ENCODE peak calls at places on chromosomes 12 and 14, in four cellular contexts. L, W, U and Y are unnamed samples.

GRCh38 chr14:61388976-61389576 is 67.7 kb downstream of the PRKCH start:
- DNase-seq in U (peak; percentile 12), W (no peak), L (no peak), Y (no peak)

GRCh38 chr12:2111816-2112215 is 59.0 kb downstream of the CACNA1C start:
- DNase-seq in W (no peak), L (no peak), U (no peak), Y (no peak)

GRCh38 chr12:54139030-54139429 is 49.8 kb downstream of the SMUG1 start:
- DNase-seq in U (no peak), L (no peak), W (no peak), Y (no peak)

GRCh38 chr14:59252772-59253500 is 64.5 kb downstream of the DAAM1 start:
- DNase-seq in W (no peak), U (peak; percentile 82), L (no peak), Y (peak; percentile 68)

GRCh38 chr14:77148510-77149231 is 7.1 kb upstream of the ZDHHC22 start:
- DNase-seq in W (no peak), U (no peak), L (no peak), Y (no peak)

GRCh38 chr14:36619131-36619530 is 36.7 kb upstream of the NKX2-8 start:
- DNase-seq in W (no peak), U (no peak), L (no peak), Y (no peak)

GRCh38 chr14:19947413-19948090 is 16.8 kb downstream of the OR4K1 start:
- DNase-seq in W (no peak), U (no peak), L (no peak), Y (no peak)

GRCh38 chr12:118346895-118347294 is 25.8 kb downstream of the TAOK3 start:
- DNase-seq in L (no peak), U (no peak), W (no peak), Y (no peak)

GRCh38 chr14:51219473-51220448 is 20.3 kb upstream of the TMX1 start:
- DNase-seq in W (no peak), U (peak; percentile 75), L (peak; percentile 16), Y (peak; percentile 76)

GRCh38 chr14:61925043-61925442 is 162.8 kb downstream of the SNAPC1 start:
- DNase-seq in U (no peak), L (peak; percentile 15), W (no peak), Y (peak; percentile 46)

GRCh38 chr14:63287661-63288483 is 30.9 kb downstream of the GPHB5 start:
- DNase-seq in U (peak; percentile 47), L (no peak), W (no peak), Y (peak; percentile 13)

GRCh38 chr14:100287202-100287997 is 18.8 kb downstream of the SLC25A29 start:
- DNase-seq in L (no peak), W (peak; percentile 28), U (no peak), Y (no peak)

GRCh38 chr12:130161261-130162231 is 718 bp upstream of the FZD10 start:
- DNase-seq in L (peak; percentile 0), W (no peak), U (no peak), Y (peak; percentile 27)

GRCh38 chr14:53767566-53767965 is 189.1 kb downstream of the BMP4 start:
- DNase-seq in U (no peak), W (no peak), L (peak; percentile 33), Y (no peak)

GRCh38 chr12:52600071-52600470 is 1.2 kb downstream of the KRT72 start:
- DNase-seq in W (no peak), L (no peak), U (no peak), Y (no peak)

GRCh38 chr12:124620606-124621295 is 53.3 kb upstream of the NCOR2 start:
- DNase-seq in L (peak; percentile 92), U (no peak), W (no peak), Y (no peak)

GRCh38 chr12:68270358-68270757 is 17.0 kb upstream of the IL22 start:
- DNase-seq in W (no peak), U (no peak), L (no peak), Y (no peak)

GRCh38 chr12:68268971-68269370 is 15.6 kb upstream of the IL22 start:
- DNase-seq in L (no peak), U (peak; percentile 51), W (no peak), Y (no peak)

GRCh38 chr12:68272732-68273131 is 19.3 kb upstream of the IL22 start:
- DNase-seq in U (no peak), W (no peak), L (no peak), Y (no peak)

GRCh38 chr12:68269727-68270126 is 16.3 kb upstream of the IL22 start:
- DNase-seq in L (no peak), W (no peak), U (no peak), Y (no peak)

DNA sequence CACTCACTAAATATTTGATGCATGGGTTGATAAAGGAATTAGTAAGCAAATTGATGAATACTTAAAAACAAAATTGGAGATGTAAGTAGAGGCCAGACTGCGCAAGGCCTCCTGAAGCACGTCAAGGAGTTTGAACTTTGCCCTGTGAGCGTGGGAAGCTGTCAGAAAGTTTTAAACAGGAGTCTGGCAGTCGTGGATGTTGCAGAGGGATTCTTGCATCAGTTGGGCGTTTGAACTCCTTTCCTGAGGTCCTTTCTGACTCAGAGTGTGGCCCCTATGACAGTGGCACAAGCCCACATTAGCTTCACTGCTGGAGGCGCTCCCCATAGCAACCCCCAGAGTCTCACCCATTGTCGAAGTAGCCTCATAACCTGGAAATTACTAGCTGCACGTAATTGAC is 17.9 kb upstream of the IL22 start:
- DNase-seq in W (no peak), U (no peak), L (peak; percentile 70), Y (peak; percentile 99)
- H3K4me3 ChIP-seq in W (no peak overlapping the region), U (no peak overlapping the region), L (no peak overlapping the region), Y (no peak overlapping the region)

DNA sequence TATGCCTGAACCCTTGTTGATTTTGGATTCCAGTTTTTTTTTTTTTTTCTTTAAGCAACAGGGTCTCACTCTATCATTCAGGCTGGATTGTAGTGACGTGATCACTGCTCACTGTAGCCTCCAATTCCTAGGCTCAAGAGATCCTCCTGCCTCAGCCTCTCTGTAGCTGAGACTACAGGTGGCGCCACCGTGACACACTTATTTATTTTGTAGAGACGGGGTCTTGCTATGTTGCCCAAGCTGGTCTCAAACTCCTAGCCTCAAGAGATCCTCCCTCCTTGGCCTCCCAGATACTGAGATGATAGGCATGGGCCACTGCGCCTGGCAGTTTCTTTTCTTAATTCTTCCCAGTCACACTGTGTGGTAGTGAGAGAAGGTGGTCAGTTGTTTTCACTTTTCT is 25.2 kb downstream of the ACADS start:
- DNase-seq in L (no peak), W (no peak), U (no peak), Y (no peak)
- TF ChIP-seq CTCF in L (no peak), W (no peak), U (no peak), Y (no peak)

DNA sequence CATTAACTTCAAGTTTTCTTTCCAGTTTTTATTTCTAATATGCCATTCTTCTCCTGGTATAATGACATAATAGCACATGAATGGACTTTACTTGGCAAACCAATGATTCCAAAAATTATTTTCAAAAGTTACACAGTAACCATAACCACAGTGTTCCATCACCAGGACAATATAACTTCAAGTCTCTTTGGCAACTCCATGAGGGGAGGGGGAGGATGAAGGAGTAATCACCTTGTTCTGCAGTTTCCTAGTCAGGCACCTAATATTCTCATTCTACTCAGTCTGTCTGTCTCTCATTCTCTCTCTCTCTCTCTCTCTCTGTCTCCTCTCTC is 66.6 kb downstream of the BTG1 start:
- DNase-seq in W (no peak), U (peak; percentile 50), L (peak; percentile 32), Y (no peak)
- H3K4me3 ChIP-seq in W (no peak overlapping the region), U (no peak overlapping the region), L (no peak overlapping the region), Y (no peak overlapping the region)

GRCh38 chr14:75881986-75882385 is 99.8 kb downstream of the TGFB3 start:
- DNase-seq in W (no peak), L (no peak), U (no peak), Y (peak; percentile 45)

GRCh38 chr14:75877292-75877691 is 104.5 kb downstream of the TGFB3 start:
- DNase-seq in L (peak; percentile 99), W (no peak), U (peak; percentile 99), Y (peak; percentile 96)

GRCh38 chr14:75879031-75879430 is 102.8 kb downstream of the TGFB3 start:
- DNase-seq in U (peak; percentile 91), L (peak; percentile 81), W (no peak), Y (peak; percentile 97)

GRCh38 chr14:75877884-75878283 is 103.9 kb downstream of the TGFB3 start:
- DNase-seq in U (no peak), W (no peak), L (peak; percentile 63), Y (peak; percentile 47)

DNA sequence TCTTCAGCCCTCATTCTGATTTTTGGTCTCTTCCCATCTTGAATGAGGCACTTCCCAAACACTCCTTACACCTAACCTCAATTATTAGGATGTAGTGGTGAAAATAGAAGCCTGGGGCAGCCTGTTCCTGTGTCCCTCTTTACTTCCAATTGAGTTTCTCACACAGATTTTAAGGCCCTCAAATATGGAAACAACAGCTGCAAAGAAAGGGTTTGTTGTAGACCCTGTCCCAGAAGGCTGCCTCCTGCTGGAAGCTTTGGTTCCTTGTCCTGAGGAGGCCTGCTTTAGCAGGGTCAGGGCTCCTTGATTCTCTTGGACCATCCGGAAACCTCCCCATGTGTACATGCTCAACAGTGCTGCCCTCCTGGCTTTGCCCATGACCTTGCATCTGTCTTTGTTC is 101.3 kb downstream of the TGFB3 start:
- DNase-seq in U (no peak), L (no peak), W (no peak), Y (no peak)
- TF ChIP-seq CTCF in U (no peak), L (no peak), W (no peak), Y (peak; percentile 17)